ENCODE peak calls at places on chromosomes 12 and 14, in five cellular contexts. N is HepG2, E is HCT116, S is K562, F is SK-N-SH. X is an unnamed sample.
A peak's percentile ranks its signal among the peaks of the same experiment; 100 is the strongest.

GRCh38 chr12:80101126-80101525 is 1.8 kb downstream of the OTOGL start:
- DNase-seq in N (no peak), E (no peak), S (no peak), F (no peak), X (peak; percentile 37)

GRCh38 chr14:93954900-93955891 is 21.2 kb downstream of the ASB2 start:
- DNase-seq in N (no peak), E (no peak), S (no peak), F (peak; percentile 37), X (no peak)

GRCh38 chr12:84842406-84843013 is 70.1 kb downstream of the SLC6A15 start:
- DNase-seq in N (peak; percentile 16), E (peak; percentile 28), S (peak; percentile 6), F (peak; percentile 32), X (peak; percentile 24)

GRCh38 chr12:78568326-78569020 is 296.1 kb upstream of the SYT1 start:
- DNase-seq in N (no peak), E (no peak), S (no peak), F (no peak), X (no peak)

GRCh38 chr12:94172031-94172430 is 23.7 kb downstream of the PLXNC1 start:
- DNase-seq in N (peak; percentile 15), E (no peak), S (peak; percentile 23), F (no peak), X (no peak)

GRCh38 chr14:99378782-99379214 is 101.9 kb downstream of the SETD3 start:
- DNase-seq in N (no peak), E (peak; percentile 22), S (peak; percentile 34), F (no peak), X (no peak)

GRCh38 chr12:106342397-106343212 is 14.9 kb upstream of the POLR3B start:
- DNase-seq in N (peak; percentile 39), E (no peak), S (no peak), F (no peak), X (peak; percentile 33)

GRCh38 chr14:82091097-82091496 is 557.4 kb upstream of the SEL1L start:
- DNase-seq in N (no peak), E (no peak), S (no peak), F (no peak), X (no peak)

GRCh38 chr14:42994001-42994736 is 1387.5 kb downstream of the LRFN5 start:
- DNase-seq in N (no peak), E (no peak), S (no peak), F (no peak), X (no peak)

GRCh38 chr14:64878775-64879634 is 702 bp downstream of the SPTB start:
- DNase-seq in N (no peak), E (no peak), S (peak; percentile 11), F (peak; percentile 15), X (no peak)

GRCh38 chr12:6336859-6337744 is 4.8 kb downstream of the TNFRSF1A start:
- DNase-seq in N (no peak), E (no peak), S (peak; percentile 50), F (no peak), X (no peak)

GRCh38 chr14:71632440-71632946 is 299.7 kb upstream of the RGS6 start:
- DNase-seq in N (no peak), E (no peak), S (no peak), F (no peak), X (no peak)

GRCh38 chr12:32240210-32240609 is 133.6 kb downstream of the BICD1 start:
- DNase-seq in N (no peak), E (no peak), S (no peak), F (no peak), X (no peak)

GRCh38 chr12:94710933-94711332 is 60.6 kb upstream of the TMCC3 start:
- DNase-seq in N (peak; percentile 32), E (peak; percentile 43), S (peak; percentile 25), F (peak; percentile 36), X (no peak)

GRCh38 chr12:114529956-114530355 is 124.0 kb upstream of the TBX5 start:
- DNase-seq in N (no peak), E (no peak), S (no peak), F (no peak), X (no peak)

GRCh38 chr14:95660550-95661515 is 25.4 kb upstream of the TCL1B start:
- DNase-seq in N (no peak), E (no peak), S (no peak), F (peak; percentile 36), X (no peak)
- TF ChIP-seq JUND in N (no peak), E (no peak), S (no peak), F (no peak), X (no peak)

DNA sequence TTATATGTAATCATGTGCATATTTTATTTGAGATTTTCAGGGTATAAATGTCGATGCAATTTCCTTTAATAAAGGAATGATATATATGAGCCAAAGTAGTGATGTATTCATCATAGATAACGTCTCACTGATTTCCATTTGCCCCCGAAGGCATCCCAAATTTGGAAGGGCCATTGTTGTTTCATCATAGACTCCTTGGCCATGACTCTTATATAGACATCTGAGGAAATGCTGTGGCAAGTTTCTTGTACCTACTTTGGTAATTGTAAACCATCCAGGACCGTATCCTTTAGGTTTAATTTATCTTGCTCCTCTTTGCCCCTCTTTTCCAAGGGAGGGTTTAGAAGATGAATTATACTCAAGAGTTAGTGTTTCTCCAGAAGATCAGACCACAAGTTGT is 84.7 kb downstream of the SAMD4A start:
- DNase-seq in N (no peak), E (no peak), S (no peak), F (no peak), X (no peak)
- TF ChIP-seq JUND in N (no peak), E (no peak), S (no peak), F (no peak), X (no peak)

GRCh38 chr12:123608192-123608591 is 6.3 kb downstream of the DDX55 start:
- DNase-seq in N (no peak), E (no peak), S (no peak), F (no peak), X (no peak)

GRCh38 chr12:123602651-123603195 is 824 bp downstream of the DDX55 start:
- DNase-seq in N (no peak), E (no peak), S (no peak), F (no peak), X (peak; percentile 26)

GRCh38 chr12:123601602-123602489 is at the start of gene DDX55:
- DNase-seq in N (peak; percentile 73), E (peak; percentile 64), S (peak; percentile 82), F (peak; percentile 91), X (peak; percentile 67)

GRCh38 chr12:123607756-123608155 is 5.9 kb downstream of the DDX55 start:
- DNase-seq in N (no peak), E (no peak), S (no peak), F (no peak), X (no peak)
- TF ChIP-seq JUND in N (no peak), E (no peak), S (no peak), F (no peak), X (no peak)

GRCh38 chr12:119784673-119785072 is 92.4 kb downstream of the CIT start:
- DNase-seq in N (no peak), E (no peak), S (no peak), F (no peak), X (no peak)

GRCh38 chr12:119791453-119791852 is 85.7 kb downstream of the CIT start:
- DNase-seq in N (no peak), E (no peak), S (no peak), F (no peak), X (no peak)

GRCh38 chr12:119786539-119786938 is 90.6 kb downstream of the CIT start:
- DNase-seq in N (no peak), E (no peak), S (no peak), F (no peak), X (no peak)

GRCh38 chr12:119783787-119784186 is 93.3 kb downstream of the CIT start:
- DNase-seq in N (no peak), E (no peak), S (no peak), F (no peak), X (no peak)

DNA sequence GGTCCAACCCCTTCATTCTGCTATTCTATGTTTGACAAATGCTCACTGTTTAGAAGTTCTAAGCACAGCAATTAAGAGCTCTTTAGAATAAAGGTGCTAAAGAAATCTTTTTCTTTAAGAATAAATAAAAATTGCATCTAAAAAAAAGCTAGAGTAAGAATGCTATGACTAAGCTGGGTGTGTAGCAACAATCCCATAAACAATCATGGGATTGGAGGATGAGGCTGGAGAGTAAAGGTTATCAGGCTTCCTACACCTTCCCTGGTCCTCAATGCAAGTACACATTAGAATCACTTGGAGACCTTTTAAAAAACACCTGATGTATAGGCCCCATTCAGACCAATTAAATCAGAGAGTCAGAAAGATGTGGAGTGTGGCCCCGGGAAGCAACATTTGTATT is 88.3 kb downstream of the CIT start:
- DNase-seq in N (no peak), E (no peak), S (no peak), F (no peak), X (no peak)
- TF ChIP-seq JUND in N (no peak), E (no peak), S (no peak), F (no peak), X (no peak)

GRCh38 chr12:109151457-109151856 is 35.1 kb downstream of the ACACB start:
- DNase-seq in N (no peak), E (no peak), S (no peak), F (no peak), X (no peak)
- TF ChIP-seq JUND in N (no peak), E (no peak), S (no peak), F (no peak), X (no peak)

GRCh38 chr14:57390806-57391562 is 598 bp downstream of the NAA30 start:
- DNase-seq in N (no peak), E (no peak), S (peak; percentile 31), F (peak; percentile 78), X (peak; percentile 47)
- TF ChIP-seq JUND in N (no peak), E (no peak), S (no peak), F (no peak), X (no peak)

DNA sequence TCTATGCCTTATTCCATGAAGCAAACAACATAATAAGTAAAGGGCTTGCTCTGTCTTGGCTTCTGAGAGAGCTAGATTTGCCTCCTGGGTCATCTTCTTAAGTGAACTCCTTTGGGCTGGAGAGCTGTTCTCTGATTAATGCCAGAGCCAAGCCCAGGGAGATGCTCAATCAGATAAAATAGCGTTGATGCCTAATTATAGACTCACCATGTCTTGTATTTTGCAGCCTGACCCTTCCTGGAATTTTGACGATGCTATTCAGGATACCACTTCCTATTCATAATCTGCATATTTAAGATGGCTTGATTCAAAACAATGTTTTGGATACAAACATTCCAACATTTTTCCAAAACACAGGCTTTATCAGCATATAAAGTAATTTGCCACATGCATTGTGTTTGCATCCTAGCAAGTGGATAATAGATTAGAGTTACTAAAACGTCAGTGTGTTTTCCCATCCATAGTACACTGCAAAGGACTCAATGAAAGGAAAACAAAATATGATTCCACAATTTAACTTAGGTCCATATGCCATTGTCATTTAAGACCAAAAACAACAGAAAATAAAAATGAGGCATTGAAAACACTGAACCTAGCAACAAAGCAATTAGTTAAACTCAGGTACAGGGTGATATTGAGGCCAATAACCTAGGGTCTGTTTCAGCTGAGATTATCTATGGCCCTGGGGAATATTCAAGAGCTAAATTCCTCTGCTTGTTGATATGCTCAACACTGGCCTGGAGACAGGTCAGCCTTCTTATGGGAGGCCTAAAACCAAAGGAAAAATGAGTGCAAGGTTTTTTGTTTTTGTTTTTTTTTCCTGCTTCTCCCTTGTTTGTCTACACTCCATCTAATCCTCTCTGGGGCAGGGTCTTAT is 184.2 kb upstream of the FOXN3 start:
- DNase-seq in N (no peak), E (no peak), S (no peak), F (no peak), X (no peak)
- TF ChIP-seq JUND in N (no peak), E (no peak), S (no peak), F (peak; percentile 5), X (no peak)

X was measured in T47D.